ENCODE peak calls at places on chromosomes 13 and 19, in nine cellular contexts. One of them, this sample, is unnamed.

GRCh38 chr13:33260168-33261098 is 25.1 kb downstream of the STARD13 start:
- DNase-seq in OCI-LY7: no peak
- DNase-seq in Caco-2: no peak
- DNase-seq in astrocyte of the cerebellum: no peak
- DNase-seq in AG04450: no peak
- DNase-seq in stomach: no peak
- DNase-seq in tibial artery: no peak
- DNase-seq in effector memory CD4-positive, alpha-beta T cell: no peak
- DNase-seq in colonic mucosa: no peak
- DNase-seq in this sample: no peak

GRCh38 chr19:31586282-31586681 is 237.0 kb upstream of the TSHZ3 start:
- DNase-seq in OCI-LY7: no peak
- DNase-seq in Caco-2: no peak
- DNase-seq in astrocyte of the cerebellum: no peak
- DNase-seq in AG04450: peak
- DNase-seq in stomach: no peak
- DNase-seq in tibial artery: no peak
- DNase-seq in effector memory CD4-positive, alpha-beta T cell: no peak
- DNase-seq in colonic mucosa: no peak
- DNase-seq in this sample: no peak

GRCh38 chr19:38030681-38031422 is 123.8 kb downstream of the SIPA1L3 start:
- DNase-seq in OCI-LY7: no peak
- DNase-seq in Caco-2: no peak
- DNase-seq in astrocyte of the cerebellum: no peak
- DNase-seq in AG04450: no peak
- DNase-seq in stomach: no peak
- DNase-seq in tibial artery: no peak
- DNase-seq in effector memory CD4-positive, alpha-beta T cell: no peak
- DNase-seq in colonic mucosa: no peak
- DNase-seq in this sample: no peak

GRCh38 chr13:50090211-50090610 is 75.0 kb downstream of the KCNRG start:
- DNase-seq in OCI-LY7: no peak
- DNase-seq in Caco-2: no peak
- DNase-seq in astrocyte of the cerebellum: no peak
- DNase-seq in AG04450: no peak
- DNase-seq in stomach: no peak
- DNase-seq in tibial artery: no peak
- DNase-seq in effector memory CD4-positive, alpha-beta T cell: no peak
- DNase-seq in colonic mucosa: no peak
- DNase-seq in this sample: no peak

GRCh38 chr19:7159105-7159933 is 89.8 kb downstream of the ZNF557 start:
- DNase-seq in OCI-LY7: no peak
- DNase-seq in Caco-2: no peak
- DNase-seq in astrocyte of the cerebellum: no peak
- DNase-seq in AG04450: peak
- DNase-seq in stomach: no peak
- DNase-seq in tibial artery: peak
- DNase-seq in effector memory CD4-positive, alpha-beta T cell: no peak
- DNase-seq in colonic mucosa: no peak
- DNase-seq in this sample: no peak

GRCh38 chr13:41007359-41008118 is 11.6 kb downstream of the ELF1 start:
- DNase-seq in OCI-LY7: peak
- DNase-seq in Caco-2: no peak
- DNase-seq in astrocyte of the cerebellum: no peak
- DNase-seq in AG04450: no peak
- DNase-seq in stomach: no peak
- DNase-seq in tibial artery: no peak
- DNase-seq in effector memory CD4-positive, alpha-beta T cell: no peak
- DNase-seq in colonic mucosa: no peak
- DNase-seq in this sample: peak

GRCh38 chr13:42064259-42064658 is 15.8 kb downstream of the DGKH start:
- DNase-seq in OCI-LY7: no peak
- DNase-seq in Caco-2: no peak
- DNase-seq in astrocyte of the cerebellum: no peak
- DNase-seq in AG04450: no peak
- DNase-seq in stomach: no peak
- DNase-seq in tibial artery: no peak
- DNase-seq in effector memory CD4-positive, alpha-beta T cell: no peak
- DNase-seq in colonic mucosa: no peak
- DNase-seq in this sample: no peak

GRCh38 chr13:85509512-85509911 is 289.7 kb downstream of the SLITRK6 start:
- DNase-seq in OCI-LY7: no peak
- DNase-seq in Caco-2: peak
- DNase-seq in astrocyte of the cerebellum: no peak
- DNase-seq in AG04450: no peak
- DNase-seq in stomach: no peak
- DNase-seq in tibial artery: no peak
- DNase-seq in effector memory CD4-positive, alpha-beta T cell: no peak
- DNase-seq in colonic mucosa: no peak
- DNase-seq in this sample: no peak

GRCh38 chr13:23160241-23161175 is 20.3 kb upstream of the SGCG start:
- DNase-seq in OCI-LY7: no peak
- DNase-seq in Caco-2: no peak
- DNase-seq in astrocyte of the cerebellum: no peak
- DNase-seq in AG04450: no peak
- DNase-seq in stomach: no peak
- DNase-seq in tibial artery: no peak
- DNase-seq in effector memory CD4-positive, alpha-beta T cell: no peak
- DNase-seq in colonic mucosa: no peak
- DNase-seq in this sample: no peak
- H3K4me3 ChIP-seq in OCI-LY7: no peak
- H3K4me3 ChIP-seq in Caco-2: no peak
- H3K4me3 ChIP-seq in astrocyte of the cerebellum: peak
- H3K4me3 ChIP-seq in AG04450: no peak
- H3K4me3 ChIP-seq in stomach: peak
- H3K4me3 ChIP-seq in tibial artery: peak
- H3K4me3 ChIP-seq in effector memory CD4-positive, alpha-beta T cell: no peak
- H3K4me3 ChIP-seq in colonic mucosa: no peak
- H3K4me3 ChIP-seq in this sample: no peak

GRCh38 chr19:50432658-50433057 is at the start of gene MYBPC2:
- DNase-seq in OCI-LY7: peak
- DNase-seq in Caco-2: no peak
- DNase-seq in astrocyte of the cerebellum: no peak
- DNase-seq in AG04450: no peak
- DNase-seq in stomach: peak
- DNase-seq in tibial artery: no peak
- DNase-seq in effector memory CD4-positive, alpha-beta T cell: no peak
- DNase-seq in colonic mucosa: no peak
- DNase-seq in this sample: no peak

GRCh38 chr19:50435221-50435620 is 2.5 kb downstream of the MYBPC2 start:
- DNase-seq in OCI-LY7: no peak
- DNase-seq in Caco-2: no peak
- DNase-seq in astrocyte of the cerebellum: no peak
- DNase-seq in AG04450: no peak
- DNase-seq in stomach: no peak
- DNase-seq in tibial artery: no peak
- DNase-seq in effector memory CD4-positive, alpha-beta T cell: no peak
- DNase-seq in colonic mucosa: no peak
- DNase-seq in this sample: no peak

GRCh38 chr19:50432221-50432626 is 468 bp upstream of the MYBPC2 start:
- DNase-seq in OCI-LY7: peak
- DNase-seq in Caco-2: no peak
- DNase-seq in astrocyte of the cerebellum: no peak
- DNase-seq in AG04450: no peak
- DNase-seq in stomach: no peak
- DNase-seq in tibial artery: no peak
- DNase-seq in effector memory CD4-positive, alpha-beta T cell: no peak
- DNase-seq in colonic mucosa: no peak
- DNase-seq in this sample: no peak

GRCh38 chr19:50434525-50434924 is 1.8 kb downstream of the MYBPC2 start:
- DNase-seq in OCI-LY7: peak
- DNase-seq in Caco-2: no peak
- DNase-seq in astrocyte of the cerebellum: no peak
- DNase-seq in AG04450: no peak
- DNase-seq in stomach: no peak
- DNase-seq in tibial artery: no peak
- DNase-seq in effector memory CD4-positive, alpha-beta T cell: no peak
- DNase-seq in colonic mucosa: no peak
- DNase-seq in this sample: no peak

GRCh38 chr19:50433201-50434180 is 799 bp downstream of the MYBPC2 start:
- DNase-seq in OCI-LY7: peak
- DNase-seq in Caco-2: no peak
- DNase-seq in astrocyte of the cerebellum: no peak
- DNase-seq in AG04450: no peak
- DNase-seq in stomach: no peak
- DNase-seq in tibial artery: no peak
- DNase-seq in effector memory CD4-positive, alpha-beta T cell: no peak
- DNase-seq in colonic mucosa: no peak
- DNase-seq in this sample: no peak
- H3K4me3 ChIP-seq in OCI-LY7: peak
- H3K4me3 ChIP-seq in Caco-2: no peak
- H3K4me3 ChIP-seq in astrocyte of the cerebellum: no peak
- H3K4me3 ChIP-seq in AG04450: no peak
- H3K4me3 ChIP-seq in stomach: no peak
- H3K4me3 ChIP-seq in tibial artery: no peak
- H3K4me3 ChIP-seq in effector memory CD4-positive, alpha-beta T cell: no peak
- H3K4me3 ChIP-seq in colonic mucosa: no peak
- H3K4me3 ChIP-seq in this sample: no peak

GRCh38 chr19:40693150-40693788 is 2.8 kb upstream of the NUMBL start:
- DNase-seq in OCI-LY7: no peak
- DNase-seq in Caco-2: no peak
- DNase-seq in astrocyte of the cerebellum: no peak
- DNase-seq in AG04450: no peak
- DNase-seq in stomach: no peak
- DNase-seq in tibial artery: no peak
- DNase-seq in effector memory CD4-positive, alpha-beta T cell: no peak
- DNase-seq in colonic mucosa: no peak
- DNase-seq in this sample: no peak

GRCh38 chr19:40690050-40690698 is at the start of gene NUMBL:
- DNase-seq in OCI-LY7: no peak
- DNase-seq in Caco-2: no peak
- DNase-seq in astrocyte of the cerebellum: no peak
- DNase-seq in AG04450: no peak
- DNase-seq in stomach: no peak
- DNase-seq in tibial artery: no peak
- DNase-seq in effector memory CD4-positive, alpha-beta T cell: no peak
- DNase-seq in colonic mucosa: no peak
- DNase-seq in this sample: no peak

GRCh38 chr19:40692212-40692551 is 1.7 kb upstream of the NUMBL start:
- DNase-seq in OCI-LY7: no peak
- DNase-seq in Caco-2: no peak
- DNase-seq in astrocyte of the cerebellum: no peak
- DNase-seq in AG04450: no peak
- DNase-seq in stomach: no peak
- DNase-seq in tibial artery: no peak
- DNase-seq in effector memory CD4-positive, alpha-beta T cell: no peak
- DNase-seq in colonic mucosa: no peak
- DNase-seq in this sample: no peak

GRCh38 chr19:40690699-40691420 is 409 bp upstream of the NUMBL start:
- DNase-seq in OCI-LY7: peak
- DNase-seq in Caco-2: peak
- DNase-seq in astrocyte of the cerebellum: peak
- DNase-seq in AG04450: peak
- DNase-seq in stomach: peak
- DNase-seq in tibial artery: peak
- DNase-seq in effector memory CD4-positive, alpha-beta T cell: peak
- DNase-seq in colonic mucosa: peak
- DNase-seq in this sample: peak

DNA sequence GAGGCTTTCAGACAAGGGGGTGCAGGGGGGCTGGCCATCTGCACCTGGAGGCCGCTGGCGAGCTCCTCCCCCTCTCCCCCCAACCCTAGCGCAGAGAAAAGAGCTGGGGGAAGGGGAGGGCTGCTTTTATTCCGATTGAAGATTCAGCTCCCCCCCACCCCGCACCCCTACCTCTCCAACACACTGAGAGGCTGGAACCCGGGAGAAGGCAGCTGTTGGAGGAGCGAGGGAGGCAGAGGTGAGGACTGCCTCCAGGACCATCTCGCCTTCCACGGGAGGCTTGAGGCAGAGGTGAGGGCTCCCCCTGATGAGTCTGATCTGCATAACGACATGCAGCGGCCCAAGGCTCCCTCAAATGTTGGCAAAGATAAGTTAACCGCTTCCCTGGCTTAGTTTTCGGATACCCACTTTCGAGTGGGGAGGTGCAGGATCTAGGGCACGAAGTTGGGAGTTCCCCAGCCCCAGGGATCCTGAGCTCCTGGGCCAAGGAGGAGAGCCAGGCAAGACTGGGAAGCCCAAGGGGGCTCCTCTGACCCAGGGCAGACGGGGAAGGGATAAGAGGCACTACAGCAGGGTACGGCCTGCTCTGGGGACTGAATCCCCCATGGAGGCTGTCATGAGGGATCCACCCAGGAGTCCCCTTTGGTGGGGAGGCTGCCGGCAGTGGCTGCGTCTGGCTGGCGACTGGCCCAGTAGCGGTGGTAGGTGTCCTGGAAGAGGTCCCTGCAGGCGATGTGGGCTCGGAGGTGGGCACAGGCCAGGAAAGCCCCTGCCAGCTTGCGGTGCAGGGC is 1.2 kb upstream of the NUMBL start:
- DNase-seq in OCI-LY7: peak
- DNase-seq in Caco-2: no peak
- DNase-seq in astrocyte of the cerebellum: no peak
- DNase-seq in AG04450: no peak
- DNase-seq in stomach: no peak
- DNase-seq in tibial artery: no peak
- DNase-seq in effector memory CD4-positive, alpha-beta T cell: no peak
- DNase-seq in colonic mucosa: no peak
- DNase-seq in this sample: peak
- H3K4me3 ChIP-seq in OCI-LY7: peak
- H3K4me3 ChIP-seq in Caco-2: peak
- H3K4me3 ChIP-seq in astrocyte of the cerebellum: no peak
- H3K4me3 ChIP-seq in AG04450: peak
- H3K4me3 ChIP-seq in stomach: peak
- H3K4me3 ChIP-seq in tibial artery: peak
- H3K4me3 ChIP-seq in effector memory CD4-positive, alpha-beta T cell: no peak
- H3K4me3 ChIP-seq in colonic mucosa: no peak
- H3K4me3 ChIP-seq in this sample: peak

GRCh38 chr13:31105020-31105800 is 56.5 kb downstream of the HSPH1 start:
- DNase-seq in OCI-LY7: no peak
- DNase-seq in Caco-2: no peak
- DNase-seq in astrocyte of the cerebellum: no peak
- DNase-seq in AG04450: no peak
- DNase-seq in stomach: no peak
- DNase-seq in tibial artery: no peak
- DNase-seq in effector memory CD4-positive, alpha-beta T cell: no peak
- DNase-seq in colonic mucosa: no peak
- DNase-seq in this sample: no peak

GRCh38 chr13:31096624-31097302 is 64.9 kb downstream of the HSPH1 start:
- DNase-seq in OCI-LY7: no peak
- DNase-seq in Caco-2: no peak
- DNase-seq in astrocyte of the cerebellum: no peak
- DNase-seq in AG04450: no peak
- DNase-seq in stomach: peak
- DNase-seq in tibial artery: no peak
- DNase-seq in effector memory CD4-positive, alpha-beta T cell: no peak
- DNase-seq in colonic mucosa: peak
- DNase-seq in this sample: no peak

GRCh38 chr13:31100721-31101120 is 61.0 kb downstream of the HSPH1 start:
- DNase-seq in OCI-LY7: no peak
- DNase-seq in Caco-2: no peak
- DNase-seq in astrocyte of the cerebellum: no peak
- DNase-seq in AG04450: no peak
- DNase-seq in stomach: no peak
- DNase-seq in tibial artery: no peak
- DNase-seq in effector memory CD4-positive, alpha-beta T cell: no peak
- DNase-seq in colonic mucosa: no peak
- DNase-seq in this sample: no peak

GRCh38 chr13:31105856-31106255 is 55.8 kb downstream of the HSPH1 start:
- DNase-seq in OCI-LY7: no peak
- DNase-seq in Caco-2: no peak
- DNase-seq in astrocyte of the cerebellum: no peak
- DNase-seq in AG04450: no peak
- DNase-seq in stomach: no peak
- DNase-seq in tibial artery: no peak
- DNase-seq in effector memory CD4-positive, alpha-beta T cell: no peak
- DNase-seq in colonic mucosa: no peak
- DNase-seq in this sample: no peak

GRCh38 chr13:31101511-31102170 is 60.1 kb downstream of the HSPH1 start:
- DNase-seq in OCI-LY7: no peak
- DNase-seq in Caco-2: no peak
- DNase-seq in astrocyte of the cerebellum: no peak
- DNase-seq in AG04450: no peak
- DNase-seq in stomach: no peak
- DNase-seq in tibial artery: no peak
- DNase-seq in effector memory CD4-positive, alpha-beta T cell: no peak
- DNase-seq in colonic mucosa: no peak
- DNase-seq in this sample: no peak
- H3K4me3 ChIP-seq in OCI-LY7: no peak
- H3K4me3 ChIP-seq in Caco-2: no peak
- H3K4me3 ChIP-seq in astrocyte of the cerebellum: no peak
- H3K4me3 ChIP-seq in AG04450: no peak
- H3K4me3 ChIP-seq in stomach: no peak
- H3K4me3 ChIP-seq in tibial artery: no peak
- H3K4me3 ChIP-seq in effector memory CD4-positive, alpha-beta T cell: no peak
- H3K4me3 ChIP-seq in colonic mucosa: no peak
- H3K4me3 ChIP-seq in this sample: no peak

This sample was measured in Jurkat, Clone E6-1.